ENCODE peak calls at places on chromosomes 4 and X, in five cellular contexts. V, D, P, R and S are unnamed samples.
A peak's percentile ranks its signal among the peaks of the same experiment; 100 is the strongest.

GRCh38 chr4:39422247-39422646 is 15.5 kb downstream of the KLB start:
- ATAC-seq in V (peak; percentile 47), D (no peak), P (no peak), R (no peak), S (no peak)

GRCh38 chrX:119399772-119400101 is 601 bp downstream of the SLC25A43 start:
- ATAC-seq in V (peak; percentile 34), D (no peak), P (no peak), R (no peak), S (peak; percentile 41)

GRCh38 chrX:65601126-65601525 is 66.3 kb upstream of the MSN start:
- ATAC-seq in V (peak; percentile 22), D (peak; percentile 66), P (no peak), R (peak; percentile 25), S (peak; percentile 30)

GRCh38 chr4:186021461-186022167 is 47.3 kb upstream of the TLR3 start:
- ATAC-seq in V (peak; percentile 86), D (peak; percentile 70), P (no peak), R (peak; percentile 68), S (no peak)

GRCh38 chr4:82851318-82851717 is 39.6 kb downstream of the SEC31A start:
- ATAC-seq in V (peak; percentile 28), D (no peak), P (no peak), R (no peak), S (no peak)

GRCh38 chrX:42093756-42094155 is 170.4 kb upstream of the CASK start:
- ATAC-seq in V (no peak), D (no peak), P (no peak), R (no peak), S (no peak)

GRCh38 chr4:67714248-67714583 is 13.3 kb upstream of the UBA6 start:
- ATAC-seq in V (no peak), D (no peak), P (no peak), R (no peak), S (no peak)

GRCh38 chr4:77843628-77844027 is 19.0 kb upstream of the MRPL1 start:
- ATAC-seq in V (no peak), D (peak; percentile 19), P (no peak), R (no peak), S (no peak)

GRCh38 chr4:61511716-61512488 is 311.8 kb downstream of the ADGRL3 start:
- ATAC-seq in V (no peak), D (no peak), P (peak; percentile 85), R (no peak), S (no peak)

GRCh38 chr4:173159791-173160190 is 8.8 kb upstream of the GALNT7 start:
- ATAC-seq in V (no peak), D (no peak), P (no peak), R (no peak), S (no peak)

GRCh38 chrX:101659601-101660063 is at the start of gene ARMCX2:
- ATAC-seq in V (peak; percentile 86), D (peak; percentile 85), P (peak; percentile 85), R (peak; percentile 78), S (peak; percentile 75)

GRCh38 chrX:133229361-133229760 is 11.2 kb upstream of the TFDP3 start:
- ATAC-seq in V (no peak), D (no peak), P (no peak), R (no peak), S (no peak)
- H3K27me3 ChIP-seq in V (no peaks in the 10 kb centered on the region), D (no peaks in the 10 kb centered on the region), P (no peaks in the 10 kb centered on the region), R (no peaks in the 10 kb centered on the region), S (no peaks in the 10 kb centered on the region)

DNA sequence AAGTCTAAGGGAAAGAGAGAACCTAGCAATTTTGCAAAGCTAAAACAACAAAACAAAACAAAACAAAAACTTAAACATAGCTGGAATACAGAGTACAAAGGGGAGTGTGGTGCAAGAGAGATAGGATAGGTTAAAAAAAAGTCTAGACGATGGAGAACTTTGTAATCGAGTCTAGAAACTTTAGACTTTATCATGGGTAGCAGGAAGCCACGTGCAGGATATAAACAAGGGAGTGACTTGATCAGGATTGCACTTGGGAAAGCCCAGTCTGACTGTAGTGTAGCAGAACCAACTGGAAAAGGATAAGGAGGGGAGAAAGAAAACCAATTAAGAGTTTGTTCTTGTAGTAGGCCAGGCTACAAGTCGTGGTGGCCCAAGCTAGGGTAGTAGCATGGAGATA is 750.1 kb downstream of the RPA4 start:
- ATAC-seq in V (no peak), D (no peak), P (no peak), R (no peak), S (no peak)
- H3K9me3 ChIP-seq in V (no peaks in the 10 kb centered on the region), D (no peaks in the 10 kb centered on the region), P (no peaks in the 10 kb centered on the region), R (no peaks in the 10 kb centered on the region), S (no peaks in the 10 kb centered on the region)

DNA sequence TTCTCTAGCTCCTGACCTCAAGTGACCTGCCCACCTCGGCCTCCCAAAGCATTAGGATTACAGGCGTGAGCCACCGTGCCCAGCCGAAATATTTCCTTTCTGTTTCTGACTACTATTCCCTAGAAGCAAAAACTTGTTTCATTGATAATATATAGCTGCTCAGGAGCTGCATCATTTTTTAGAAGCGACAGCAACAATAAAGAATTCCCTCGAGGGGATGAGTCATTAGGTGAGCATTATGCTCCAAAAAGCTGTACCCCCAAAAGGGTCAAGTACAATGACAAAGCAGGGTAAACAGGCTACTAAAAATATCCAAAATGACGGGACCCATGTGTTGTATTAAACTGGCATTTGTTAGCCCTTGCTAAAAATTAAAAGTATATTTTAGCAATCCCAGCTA is 67.0 kb downstream of the RBM47 start:
- ATAC-seq in V (no peak), D (no peak), P (no peak), R (no peak), S (no peak)
- H3K4me1 ChIP-seq in V (peaks cover 20% of the 10 kb centered on the region), D (no peaks in the 10 kb centered on the region), P (no peaks in the 10 kb centered on the region), R (peaks cover 17% of the 10 kb centered on the region), S (no peaks in the 10 kb centered on the region)

GRCh38 chr4:37646237-37646636 is 39.9 kb downstream of the RELL1 start:
- ATAC-seq in V (no peak), D (no peak), P (no peak), R (no peak), S (no peak)
- H3K27me3 ChIP-seq in V (no peaks in the 10 kb centered on the region), D (no peaks in the 10 kb centered on the region), P (no peaks in the 10 kb centered on the region), R (no peaks in the 10 kb centered on the region), S (no peaks in the 10 kb centered on the region)

GRCh38 chr4:20158195-20158594 is 93.5 kb upstream of the SLIT2 start:
- ATAC-seq in V (no peak), D (no peak), P (no peak), R (no peak), S (no peak)

DNA sequence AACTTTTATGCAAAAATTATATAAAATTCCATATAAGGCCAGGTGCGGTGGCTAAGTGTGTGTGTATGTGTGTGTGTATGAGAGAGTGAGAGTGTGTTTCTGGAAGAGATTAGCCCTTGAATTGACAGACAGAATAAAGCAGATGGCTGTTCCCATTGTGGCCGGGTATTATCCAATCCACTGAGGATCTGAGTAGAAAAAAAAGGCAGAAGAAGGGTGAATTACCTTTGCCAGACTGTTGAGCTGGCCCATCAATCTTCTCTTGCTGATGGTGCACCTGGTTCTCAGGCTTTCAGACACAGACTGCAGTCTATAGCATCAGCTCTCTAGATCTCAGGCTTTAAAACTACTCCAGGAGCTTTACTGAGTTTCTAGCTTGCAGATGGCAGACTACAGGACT is 92.2 kb upstream of the SLIT2 start:
- ATAC-seq in V (no peak), D (no peak), P (no peak), R (no peak), S (no peak)
- H3K9me3 ChIP-seq in V (no peaks in the 10 kb centered on the region), D (no peaks in the 10 kb centered on the region), P (no peaks in the 10 kb centered on the region), R (no peaks in the 10 kb centered on the region), S (no peaks in the 10 kb centered on the region)